ENCODE peak calls at places on chromosome 15, in five cellular contexts. One of them, this sample, is unnamed.

GRCh38 chr15:34837246-34838016 is 42.1 kb upstream of the ACTC1 start:
- DNase-seq in activated CD4-positive, alpha-beta T cell treated with anti-CD3 and anti-CD28 coated beads, Interleukin-2, amount 50 U/mL, for 1 hour: no peak
- DNase-seq in renal cortical epithelial cell: peak; percentile 96
- DNase-seq in stimulated activated CD8-positive, alpha-beta memory T cell treated with anti-CD3 and anti-CD28 coated beads, Interleukin-4, amount 100 ng/mL, for 4 hours: no peak
- DNase-seq in naive thymus-derived CD8-positive, alpha-beta T cell: no peak
- DNase-seq in this sample: no peak

GRCh38 chr15:77602800-77603199 is 29.9 kb downstream of the LINGO1 start:
- DNase-seq in activated CD4-positive, alpha-beta T cell treated with anti-CD3 and anti-CD28 coated beads, Interleukin-2, amount 50 U/mL, for 1 hour: no peak
- DNase-seq in renal cortical epithelial cell: no peak
- DNase-seq in stimulated activated CD8-positive, alpha-beta memory T cell treated with anti-CD3 and anti-CD28 coated beads, Interleukin-4, amount 100 ng/mL, for 4 hours: no peak
- DNase-seq in naive thymus-derived CD8-positive, alpha-beta T cell: no peak
- DNase-seq in this sample: no peak

GRCh38 chr15:48097264-48097663 is 23.5 kb upstream of the SLC24A5 start:
- DNase-seq in activated CD4-positive, alpha-beta T cell treated with anti-CD3 and anti-CD28 coated beads, Interleukin-2, amount 50 U/mL, for 1 hour: no peak
- DNase-seq in renal cortical epithelial cell: no peak
- DNase-seq in stimulated activated CD8-positive, alpha-beta memory T cell treated with anti-CD3 and anti-CD28 coated beads, Interleukin-4, amount 100 ng/mL, for 4 hours: no peak
- DNase-seq in naive thymus-derived CD8-positive, alpha-beta T cell: no peak
- DNase-seq in this sample: no peak

GRCh38 chr15:36501063-36501678 is 78.3 kb upstream of the CDIN1 start:
- DNase-seq in activated CD4-positive, alpha-beta T cell treated with anti-CD3 and anti-CD28 coated beads, Interleukin-2, amount 50 U/mL, for 1 hour: no peak
- DNase-seq in renal cortical epithelial cell: peak; percentile 69
- DNase-seq in stimulated activated CD8-positive, alpha-beta memory T cell treated with anti-CD3 and anti-CD28 coated beads, Interleukin-4, amount 100 ng/mL, for 4 hours: no peak
- DNase-seq in naive thymus-derived CD8-positive, alpha-beta T cell: no peak
- DNase-seq in this sample: no peak

GRCh38 chr15:69145149-69145693 is 15.2 kb upstream of the GLCE start:
- DNase-seq in activated CD4-positive, alpha-beta T cell treated with anti-CD3 and anti-CD28 coated beads, Interleukin-2, amount 50 U/mL, for 1 hour: no peak
- DNase-seq in renal cortical epithelial cell: no peak
- DNase-seq in stimulated activated CD8-positive, alpha-beta memory T cell treated with anti-CD3 and anti-CD28 coated beads, Interleukin-4, amount 100 ng/mL, for 4 hours: no peak
- DNase-seq in naive thymus-derived CD8-positive, alpha-beta T cell: no peak
- DNase-seq in this sample: no peak

GRCh38 chr15:101488300-101489164 is 975 bp downstream of the PCSK6 start:
- DNase-seq in activated CD4-positive, alpha-beta T cell treated with anti-CD3 and anti-CD28 coated beads, Interleukin-2, amount 50 U/mL, for 1 hour: no peak
- DNase-seq in renal cortical epithelial cell: no peak
- DNase-seq in stimulated activated CD8-positive, alpha-beta memory T cell treated with anti-CD3 and anti-CD28 coated beads, Interleukin-4, amount 100 ng/mL, for 4 hours: no peak
- DNase-seq in naive thymus-derived CD8-positive, alpha-beta T cell: no peak
- DNase-seq in this sample: no peak

GRCh38 chr15:76162050-76162425 is 102.3 kb downstream of the TMEM266 start:
- DNase-seq in activated CD4-positive, alpha-beta T cell treated with anti-CD3 and anti-CD28 coated beads, Interleukin-2, amount 50 U/mL, for 1 hour: no peak
- DNase-seq in renal cortical epithelial cell: no peak
- DNase-seq in stimulated activated CD8-positive, alpha-beta memory T cell treated with anti-CD3 and anti-CD28 coated beads, Interleukin-4, amount 100 ng/mL, for 4 hours: no peak
- DNase-seq in naive thymus-derived CD8-positive, alpha-beta T cell: no peak
- DNase-seq in this sample: no peak

GRCh38 chr15:31036783-31037182 is 45.4 kb upstream of the MTMR10 start:
- DNase-seq in activated CD4-positive, alpha-beta T cell treated with anti-CD3 and anti-CD28 coated beads, Interleukin-2, amount 50 U/mL, for 1 hour: no peak
- DNase-seq in renal cortical epithelial cell: no peak
- DNase-seq in stimulated activated CD8-positive, alpha-beta memory T cell treated with anti-CD3 and anti-CD28 coated beads, Interleukin-4, amount 100 ng/mL, for 4 hours: no peak
- DNase-seq in naive thymus-derived CD8-positive, alpha-beta T cell: no peak
- DNase-seq in this sample: no peak

GRCh38 chr15:58432421-58432820 is 630 bp downstream of the LIPC start:
- DNase-seq in activated CD4-positive, alpha-beta T cell treated with anti-CD3 and anti-CD28 coated beads, Interleukin-2, amount 50 U/mL, for 1 hour: no peak
- DNase-seq in renal cortical epithelial cell: peak; percentile 67
- DNase-seq in stimulated activated CD8-positive, alpha-beta memory T cell treated with anti-CD3 and anti-CD28 coated beads, Interleukin-4, amount 100 ng/mL, for 4 hours: no peak
- DNase-seq in naive thymus-derived CD8-positive, alpha-beta T cell: no peak
- DNase-seq in this sample: no peak

GRCh38 chr15:96332854-96333193 is 2.3 kb downstream of the NR2F2 start:
- DNase-seq in activated CD4-positive, alpha-beta T cell treated with anti-CD3 and anti-CD28 coated beads, Interleukin-2, amount 50 U/mL, for 1 hour: no peak
- DNase-seq in renal cortical epithelial cell: no peak
- DNase-seq in stimulated activated CD8-positive, alpha-beta memory T cell treated with anti-CD3 and anti-CD28 coated beads, Interleukin-4, amount 100 ng/mL, for 4 hours: no peak
- DNase-seq in naive thymus-derived CD8-positive, alpha-beta T cell: no peak
- DNase-seq in this sample: no peak

GRCh38 chr15:91561371-91562100 is 292.0 kb upstream of the SLCO3A1 start:
- DNase-seq in activated CD4-positive, alpha-beta T cell treated with anti-CD3 and anti-CD28 coated beads, Interleukin-2, amount 50 U/mL, for 1 hour: no peak
- DNase-seq in renal cortical epithelial cell: peak; percentile 62
- DNase-seq in stimulated activated CD8-positive, alpha-beta memory T cell treated with anti-CD3 and anti-CD28 coated beads, Interleukin-4, amount 100 ng/mL, for 4 hours: no peak
- DNase-seq in naive thymus-derived CD8-positive, alpha-beta T cell: no peak
- DNase-seq in this sample: no peak

GRCh38 chr15:37181339-37181738 is 81.0 kb upstream of the MEIS2 start:
- DNase-seq in activated CD4-positive, alpha-beta T cell treated with anti-CD3 and anti-CD28 coated beads, Interleukin-2, amount 50 U/mL, for 1 hour: no peak
- DNase-seq in renal cortical epithelial cell: no peak
- DNase-seq in stimulated activated CD8-positive, alpha-beta memory T cell treated with anti-CD3 and anti-CD28 coated beads, Interleukin-4, amount 100 ng/mL, for 4 hours: no peak
- DNase-seq in naive thymus-derived CD8-positive, alpha-beta T cell: no peak
- DNase-seq in this sample: no peak

GRCh38 chr15:94327356-94327936 is 96.1 kb downstream of the MCTP2 start:
- DNase-seq in activated CD4-positive, alpha-beta T cell treated with anti-CD3 and anti-CD28 coated beads, Interleukin-2, amount 50 U/mL, for 1 hour: no peak
- DNase-seq in renal cortical epithelial cell: peak; percentile 36
- DNase-seq in stimulated activated CD8-positive, alpha-beta memory T cell treated with anti-CD3 and anti-CD28 coated beads, Interleukin-4, amount 100 ng/mL, for 4 hours: no peak
- DNase-seq in naive thymus-derived CD8-positive, alpha-beta T cell: no peak
- DNase-seq in this sample: no peak

GRCh38 chr15:93523490-93523889 is 434.5 kb upstream of the RGMA start:
- DNase-seq in activated CD4-positive, alpha-beta T cell treated with anti-CD3 and anti-CD28 coated beads, Interleukin-2, amount 50 U/mL, for 1 hour: no peak
- DNase-seq in renal cortical epithelial cell: peak; percentile 9
- DNase-seq in stimulated activated CD8-positive, alpha-beta memory T cell treated with anti-CD3 and anti-CD28 coated beads, Interleukin-4, amount 100 ng/mL, for 4 hours: no peak
- DNase-seq in naive thymus-derived CD8-positive, alpha-beta T cell: no peak
- DNase-seq in this sample: no peak

GRCh38 chr15:45221053-45221599 is 30.9 kb upstream of the SLC28A2 start:
- DNase-seq in activated CD4-positive, alpha-beta T cell treated with anti-CD3 and anti-CD28 coated beads, Interleukin-2, amount 50 U/mL, for 1 hour: no peak
- DNase-seq in renal cortical epithelial cell: no peak
- DNase-seq in stimulated activated CD8-positive, alpha-beta memory T cell treated with anti-CD3 and anti-CD28 coated beads, Interleukin-4, amount 100 ng/mL, for 4 hours: no peak
- DNase-seq in naive thymus-derived CD8-positive, alpha-beta T cell: no peak
- DNase-seq in this sample: no peak

This sample was measured in Peyer's patch.